ENCODE peak calls at places on chromosome 2, in five cellular contexts. Y is fibroblast of pulmonary artery; Q is ovary; O is Jurkat, Clone E6-1; S is fibroblast of the aortic adventitia. P is an unnamed sample.

GRCh38 chr2:72050734-72051133 is 96.9 kb downstream of the CYP26B1 start:
- DNase-seq in S (no peak), O (no peak), Y (no peak), Q (no peak), P (no peak)

GRCh38 chr2:241123816-241124536 is 21.9 kb upstream of the MTERF4 start:
- DNase-seq in O (no peak), Y (no peak), Q (peak; percentile 22), S (no peak), P (no peak)

GRCh38 chr2:129301431-129301913 is 678.0 kb upstream of the RAB6C start:
- DNase-seq in Y (no peak), Q (no peak), O (no peak), S (no peak), P (no peak)

GRCh38 chr2:47437287-47437686 is 34.3 kb downstream of the MSH2 start:
- DNase-seq in O (no peak), Q (no peak), Y (peak; percentile 73), S (peak; percentile 73), P (peak; percentile 64)

GRCh38 chr2:31992934-31993333 is 17.9 kb downstream of the MEMO1 start:
- DNase-seq in S (no peak), Y (no peak), O (no peak), Q (no peak), P (no peak)

GRCh38 chr2:239472220-239472775 is 71.5 kb upstream of the HDAC4 start:
- DNase-seq in Y (no peak), O (no peak), Q (no peak), S (no peak), P (no peak)

GRCh38 chr2:42755161-42755900 is 8.6 kb downstream of the OXER1 start:
- DNase-seq in Y (no peak), Q (no peak), O (no peak), S (peak; percentile 76), P (no peak)

GRCh38 chr2:72131916-72132841 is 15.5 kb downstream of the CYP26B1 start:
- DNase-seq in Y (no peak), S (no peak), O (no peak), Q (no peak), P (no peak)

GRCh38 chr2:112912403-112912802 is 1.4 kb downstream of the IL37 start:
- DNase-seq in S (no peak), O (no peak), Q (no peak), Y (no peak), P (no peak)
- H3K4me3 ChIP-seq in S (no peak overlapping the region), O (no peak overlapping the region), Q (no peak overlapping the region), Y (no peak overlapping the region), P (no peak overlapping the region)

GRCh38 chr2:88880441-88880953 is 189.0 kb downstream of the RPIA start:
- DNase-seq in Q (no peak), S (peak; percentile 64), O (peak; percentile 51), Y (peak; percentile 69), P (peak; percentile 50)

GRCh38 chr2:88885275-88885674 is 193.8 kb downstream of the RPIA start:
- DNase-seq in Q (no peak), O (no peak), Y (no peak), S (no peak), P (no peak)

GRCh38 chr2:88885679-88886402 is 194.4 kb downstream of the RPIA start:
- DNase-seq in Q (no peak), O (no peak), Y (no peak), S (no peak), P (no peak)
- H3K4me3 ChIP-seq in Q (no peak overlapping the region), O (no peak overlapping the region), Y (no peak overlapping the region), S (no peak overlapping the region), P (no peak overlapping the region)

GRCh38 chr2:11630855-11631254 is 39.1 kb downstream of the NTSR2 start:
- DNase-seq in Y (no peak), O (no peak), S (no peak), Q (no peak), P (no peak)
- H3K4me3 ChIP-seq in Y (no peak overlapping the region), O (no peak overlapping the region), S (no peak overlapping the region), Q (no peak overlapping the region), P (no peak overlapping the region)

GRCh38 chr2:53572696-53573095 is 194.9 kb upstream of the CHAC2 start:
- DNase-seq in Q (no peak), Y (no peak), O (no peak), S (no peak), P (no peak)

GRCh38 chr2:53567073-53567472 is 200.5 kb upstream of the CHAC2 start:
- DNase-seq in Q (no peak), O (no peak), Y (no peak), S (no peak), P (no peak)

GRCh38 chr2:53569957-53570727 is 197.5 kb upstream of the CHAC2 start:
- DNase-seq in Q (no peak), O (no peak), Y (no peak), S (no peak), P (no peak)

DNA sequence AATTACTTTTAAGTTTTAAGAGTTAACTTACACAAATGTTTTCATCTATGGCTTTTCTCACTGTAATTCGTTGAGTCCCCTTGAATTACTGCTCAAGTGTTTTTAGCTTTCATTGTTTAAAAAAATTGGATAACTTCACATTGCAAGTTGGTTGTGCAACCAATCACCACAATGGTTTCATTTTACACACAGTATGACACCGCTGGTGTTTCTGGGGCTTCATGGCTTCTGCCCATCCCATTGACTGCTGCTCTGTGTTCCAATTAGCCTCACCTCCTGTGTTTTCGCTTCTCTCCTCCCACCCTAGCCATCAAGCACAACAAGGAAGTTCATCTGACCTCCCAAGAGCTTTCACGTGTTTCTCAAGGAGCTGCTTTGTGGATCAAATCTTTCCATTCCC is 199.1 kb upstream of the CHAC2 start:
- DNase-seq in Y (no peak), Q (no peak), O (peak; percentile 14), S (peak; percentile 33), P (peak; percentile 14)
- H3K4me3 ChIP-seq in Y (no peak overlapping the region), Q (no peak overlapping the region), O (peak overlapping the region; percentile 22), S (peak overlapping the region; percentile 52), P (no peak overlapping the region)

GRCh38 chr2:137179542-137179941 is 414.2 kb downstream of the THSD7B start:
- DNase-seq in O (no peak), S (no peak), Q (no peak), Y (no peak), P (no peak)

GRCh38 chr2:137183206-137183605 is 417.9 kb downstream of the THSD7B start:
- DNase-seq in O (no peak), Q (no peak), Y (no peak), S (no peak), P (no peak)

GRCh38 chr2:137173514-137173913 is 408.2 kb downstream of the THSD7B start:
- DNase-seq in S (peak; percentile 78), Q (no peak), O (peak; percentile 28), Y (peak; percentile 58), P (peak; percentile 18)

GRCh38 chr2:137180012-137180411 is 414.7 kb downstream of the THSD7B start:
- DNase-seq in S (no peak), Y (no peak), Q (no peak), O (no peak), P (no peak)

DNA sequence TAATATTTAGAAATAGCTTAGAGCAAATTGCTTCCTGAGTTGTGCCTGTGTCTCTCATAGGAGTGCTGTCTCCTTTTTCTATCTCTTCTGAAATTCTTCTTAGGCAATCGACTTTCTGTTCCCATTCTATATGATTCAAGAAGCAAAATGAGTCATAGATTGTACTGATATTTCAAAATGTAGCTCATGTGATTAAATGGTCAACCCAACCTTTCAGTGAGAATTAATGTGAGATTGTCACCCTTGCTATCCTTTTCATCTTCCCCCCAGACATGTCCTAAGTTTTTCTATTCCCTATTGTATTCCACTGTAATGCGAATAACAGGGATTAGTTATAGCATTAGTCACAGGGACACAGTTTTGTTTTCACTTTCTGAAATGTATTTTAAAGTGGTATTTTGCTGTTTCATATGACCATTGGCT is 413.6 kb downstream of the THSD7B start:
- DNase-seq in Y (peak; percentile 44), Q (no peak), O (no peak), S (peak; percentile 71), P (peak; percentile 32)
- H3K4me3 ChIP-seq in Y (no peak overlapping the region), Q (no peak overlapping the region), O (no peak overlapping the region), S (no peak overlapping the region), P (no peak overlapping the region)

GRCh38 chr2:54581326-54582039 is 125.4 kb downstream of the SPTBN1 start:
- DNase-seq in S (no peak), Q (no peak), Y (no peak), O (no peak), P (no peak)
- H3K4me3 ChIP-seq in S (no peak overlapping the region), Q (no peak overlapping the region), Y (no peak overlapping the region), O (peak overlapping the region; percentile 20), P (no peak overlapping the region)

DNA sequence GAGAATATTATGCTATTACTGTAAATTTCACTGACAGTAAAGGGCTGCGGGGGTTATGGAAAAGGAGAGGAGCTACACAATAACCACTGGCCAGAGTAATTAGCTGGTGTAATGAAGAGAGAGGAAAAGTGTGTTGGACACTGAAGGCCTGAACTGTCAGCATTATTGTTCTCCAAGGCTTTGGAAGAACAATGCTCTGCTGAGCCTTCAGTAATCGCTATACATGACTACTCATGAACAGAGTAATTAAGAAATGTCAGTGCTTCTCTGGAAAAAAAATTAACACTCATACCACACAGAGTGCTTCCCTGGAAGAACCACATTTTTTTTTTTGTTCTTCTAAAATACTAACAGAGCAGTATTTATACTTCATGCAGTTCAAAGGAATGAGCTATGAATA is 931.3 kb downstream of the CPS1 start:
- DNase-seq in Y (no peak), O (no peak), S (no peak), Q (no peak), P (no peak)
- H3K4me3 ChIP-seq in Y (no peak overlapping the region), O (no peak overlapping the region), S (no peak overlapping the region), Q (no peak overlapping the region), P (no peak overlapping the region)

GRCh38 chr2:74372674-74373073 is 7.4 kb downstream of the DCTN1 start:
- DNase-seq in O (no peak), Y (no peak), S (peak; percentile 31), Q (no peak), P (no peak)
- H3K4me3 ChIP-seq in O (no peak overlapping the region), Y (no peak overlapping the region), S (no peak overlapping the region), Q (no peak overlapping the region), P (no peak overlapping the region)

GRCh38 chr2:181685150-181685688 is 4.9 kb upstream of the NEUROD1 start:
- DNase-seq in S (peak; percentile 16), Y (peak; percentile 30), Q (no peak), O (no peak), P (no peak)
- H3K4me3 ChIP-seq in S (no peak overlapping the region), Y (no peak overlapping the region), Q (no peak overlapping the region), O (no peak overlapping the region), P (no peak overlapping the region)

GRCh38 chr2:118882693-118883336 is 35.4 kb upstream of the EN1 start:
- DNase-seq in S (peak; percentile 62), Y (peak; percentile 61), O (peak; percentile 69), Q (no peak), P (peak; percentile 41)
- H3K4me3 ChIP-seq in S (peak overlapping the region; percentile 31), Y (peak overlapping the region; percentile 10), O (peak overlapping the region; percentile 51), Q (no peak overlapping the region), P (no peak overlapping the region)